ENCODE peak calls at places on chromosome 12, in five cellular contexts. K is HCT116, J is fibroblast of lung, W is PC-3, V is neural progenitor cell. I is an unnamed sample. For H3K4me1, the result is how much of the 10 kb centered on the place peaks cover.

GRCh38 chr12:503111-503761 is 43.5 kb downstream of the B4GALNT3 start:
- DNase-seq in K (peak), J (peak), W (peak), V (no peak), I (no peak)

GRCh38 chr12:41706376-41706775 is 438.3 kb downstream of the GXYLT1 start:
- DNase-seq in K (no peak), J (no peak), W (no peak), V (no peak), I (no peak)

GRCh38 chr12:90515199-90516175 is 439.5 kb downstream of the CCER1 start:
- DNase-seq in K (no peak), J (peak), W (peak), V (no peak), I (peak)

GRCh38 chr12:118299791-118300460 is 72.8 kb downstream of the TAOK3 start:
- DNase-seq in K (no peak), J (no peak), W (no peak), V (no peak), I (no peak)

GRCh38 chr12:110896559-110896958 is 23.8 kb downstream of the MYL2 start:
- DNase-seq in K (no peak), J (no peak), W (peak), V (no peak), I (no peak)

GRCh38 chr12:76738824-76739579 is 24.9 kb upstream of the ZDHHC17 start:
- DNase-seq in K (no peak), J (no peak), W (no peak), V (no peak), I (no peak)

GRCh38 chr12:100404769-100405407 is 48.0 kb downstream of the SLC17A8 start:
- DNase-seq in K (peak), J (peak), W (peak), V (peak), I (peak)

GRCh38 chr12:34291426-34291901 is 269.2 kb downstream of the ALG10 start:
- DNase-seq in K (no peak), J (no peak), W (no peak), V (no peak), I (no peak)

GRCh38 chr12:3034067-3034750 is 43.0 kb upstream of the TSPAN9 start:
- DNase-seq in K (peak), J (peak), W (peak), V (peak), I (peak)

GRCh38 chr12:32617549-32617948 is 61.6 kb upstream of the DNM1L start:
- DNase-seq in K (no peak), J (no peak), W (no peak), V (no peak), I (no peak)

GRCh38 chr12:95396849-95397498 is 77.0 kb upstream of the METAP2 start:
- DNase-seq in K (no peak), J (peak), W (peak), V (no peak), I (peak)

GRCh38 chr12:4422985-4423384 is 22.6 kb downstream of the FGF6 start:
- DNase-seq in K (no peak), J (no peak), W (no peak), V (no peak), I (no peak)

GRCh38 chr12:26633591-26634210 is 199.3 kb downstream of the ITPR2 start:
- DNase-seq in K (no peak), J (peak), W (no peak), V (no peak), I (no peak)

GRCh38 chr12:108840605-108841328 is 16.6 kb downstream of the SSH1 start:
- DNase-seq in K (no peak), J (peak), W (no peak), V (peak), I (no peak)

GRCh38 chr12:49325606-49326005 is 2.6 kb downstream of the TROAP start:
- DNase-seq in K (no peak), J (no peak), W (no peak), V (no peak), I (no peak)

GRCh38 chr12:52442600-52443061 is 8.5 kb upstream of the KRT75 start:
- DNase-seq in K (peak), J (peak), W (peak), V (peak), I (no peak)

GRCh38 chr12:6171409-6172015 is 28.7 kb upstream of the CD9 start:
- DNase-seq in K (no peak), J (no peak), W (no peak), V (no peak), I (no peak)

GRCh38 chr12:76008438-76008837 is 23.1 kb downstream of the PHLDA1 start:
- DNase-seq in K (no peak), J (no peak), W (no peak), V (no peak), I (no peak)

DNA sequence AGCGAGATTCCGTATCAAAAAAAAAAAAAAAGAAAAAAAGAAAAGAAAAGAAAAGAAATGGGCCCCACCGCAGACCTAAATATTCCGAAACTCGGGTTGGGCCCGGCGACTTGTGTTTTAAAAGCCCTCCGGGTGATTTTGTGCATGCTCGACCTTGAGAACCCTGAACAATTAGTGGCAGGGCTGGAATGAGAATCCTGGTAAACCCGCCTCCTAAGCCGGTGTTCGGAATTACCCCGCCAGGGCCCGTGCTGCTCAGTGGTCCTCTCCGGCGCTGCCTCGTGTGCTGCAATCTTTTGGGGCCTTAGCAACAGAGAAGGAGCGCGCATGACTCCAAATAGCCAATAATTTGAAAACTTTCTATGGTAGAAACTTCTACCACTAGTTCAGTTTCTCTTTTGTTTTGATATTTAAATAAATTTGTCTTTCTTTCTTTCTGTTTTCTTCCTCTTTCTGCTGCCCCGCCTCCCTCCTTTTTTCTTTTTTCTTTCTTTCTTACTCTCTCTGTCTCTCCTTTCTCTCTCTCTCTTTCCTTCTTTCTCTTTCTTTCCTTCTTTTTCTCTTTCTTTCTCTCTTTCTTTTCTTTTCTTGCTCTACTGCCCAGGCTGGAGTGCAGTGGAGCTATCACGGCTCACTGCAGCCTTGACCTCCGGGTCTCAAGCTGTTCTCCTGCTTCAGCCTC is 1.5 kb upstream of the GALNT6 start:
- DNase-seq in K (no peak), J (peak), W (no peak), V (peak), I (peak)
- H3K9ac ChIP-seq in K (peak), J (no peak), W (peak), V (no peak), I (peak)

DNA sequence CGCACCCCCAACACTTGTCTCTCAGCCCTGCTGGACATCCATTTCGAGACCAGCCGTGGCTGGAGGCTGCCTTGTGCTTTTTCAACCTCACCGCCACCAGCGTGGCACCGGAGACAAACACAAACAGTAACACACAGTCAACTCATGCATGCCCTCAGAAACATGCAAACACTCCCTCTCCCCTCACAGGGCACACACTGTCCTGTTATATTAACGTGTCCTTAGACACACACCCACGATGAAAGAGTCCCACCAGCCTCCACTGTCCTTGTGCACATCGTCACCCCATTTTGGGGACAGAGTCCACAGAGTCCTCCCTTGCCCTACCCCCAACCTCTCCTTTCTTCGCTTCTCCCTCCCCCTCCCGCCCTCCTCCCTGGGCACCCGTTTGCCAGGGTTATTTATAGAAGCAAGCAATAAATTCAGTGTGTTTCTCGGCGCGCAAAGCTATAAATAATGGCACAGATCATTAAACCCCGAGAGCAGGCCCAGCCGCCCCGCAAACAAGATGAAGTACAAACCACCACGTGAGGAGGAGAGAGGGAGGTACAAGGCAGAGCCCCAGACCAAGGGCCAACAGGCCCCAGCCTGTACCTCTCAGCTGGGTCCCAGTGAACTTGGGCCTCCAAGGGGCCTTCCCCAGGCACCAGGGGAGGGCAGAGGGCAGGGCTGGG is 27.8 kb downstream of the SMUG1 start:
- DNase-seq in K (no peak), J (no peak), W (no peak), V (no peak), I (no peak)
- TF ChIP-seq EZH2 in K (no peak), J (no peak), W (no peak), V (no peak), I (no peak)

GRCh38 chr12:57547366-57548315 is 649 bp upstream of the DCTN2 start:
- DNase-seq in K (no peak), J (no peak), W (no peak), V (no peak), I (no peak)
- H3K4me1 ChIP-seq in K (under half), J (under half), W (under half), V (under half), I (under half)

GRCh38 chr12:9727813-9728212 is 5.1 kb downstream of the CLECL1 start:
- DNase-seq in K (no peak), J (no peak), W (no peak), V (no peak), I (no peak)

GRCh38 chr12:9729082-9729481 is 3.8 kb downstream of the CLECL1 start:
- DNase-seq in K (no peak), J (no peak), W (no peak), V (no peak), I (no peak)

GRCh38 chr12:9724023-9724422 is 8.9 kb downstream of the CLECL1 start:
- DNase-seq in K (no peak), J (no peak), W (no peak), V (no peak), I (no peak)

GRCh38 chr12:9721394-9722092 is 11.4 kb downstream of the CLECL1 start:
- DNase-seq in K (no peak), J (peak), W (peak), V (no peak), I (peak)

GRCh38 chr12:9725471-9725870 is 7.4 kb downstream of the CLECL1 start:
- DNase-seq in K (no peak), J (no peak), W (no peak), V (no peak), I (no peak)
- H3K9ac ChIP-seq in K (no peak), J (no peak), W (no peak), V (no peak), I (no peak)